ENCODE peak calls at places on chromosomes 13 and 19, in six cellular contexts. S, L, V, N, M and A are unnamed samples.

GRCh38 chr13:88068316-88068715 is 397.1 kb downstream of the SLITRK5 start:
- DNase-seq in M (no peak), L (no peak), S (peak; percentile 16), N (no peak), V (no peak), A (peak; percentile 67)

GRCh38 chr13:66501187-66501586 is 728.9 kb downstream of the PCDH9 start:
- DNase-seq in L (no peak), S (peak; percentile 87), V (no peak), N (no peak), M (no peak), A (peak; percentile 4)

GRCh38 chr13:90710355-90710754 is 637.1 kb upstream of the MIR17HG start:
- DNase-seq in S (no peak), V (no peak), N (no peak), L (no peak), M (no peak), A (no peak)

GRCh38 chr13:101942535-101943157 is 459.2 kb downstream of the FGF14 start:
- DNase-seq in L (no peak), N (no peak), S (no peak), V (no peak), M (no peak), A (no peak)

GRCh38 chr13:47039106-47039505 is 142.3 kb upstream of the HTR2A start:
- DNase-seq in M (no peak), S (peak; percentile 74), L (no peak), V (peak; percentile 63), N (no peak), A (peak; percentile 74)

GRCh38 chr13:40181203-40181845 is 485.1 kb downstream of the FOXO1 start:
- DNase-seq in M (no peak), V (peak; percentile 18), N (peak; percentile 26), S (peak; percentile 95), L (no peak), A (no peak)

GRCh38 chr19:53577968-53578367 is 40.0 kb downstream of the ZNF331 start:
- DNase-seq in S (no peak), N (no peak), V (no peak), M (no peak), L (no peak), A (no peak)

GRCh38 chr19:30719991-30720329 is 347.8 kb downstream of the ZNF536 start:
- DNase-seq in S (no peak), L (no peak), N (no peak), M (no peak), V (no peak), A (peak; percentile 20)

GRCh38 chr13:28161370-28161769 is 23.0 kb downstream of the PAN3 start:
- DNase-seq in N (no peak), M (peak; percentile 64), S (peak; percentile 45), V (no peak), L (no peak), A (peak; percentile 30)

GRCh38 chr19:46786236-46787039 is 2.0 kb downstream of the SLC1A5 start:
- DNase-seq in L (peak; percentile 82), V (peak; percentile 68), S (peak; percentile 65), M (no peak), N (no peak), A (peak; percentile 95)

GRCh38 chr13:59211636-59212035 is 952.1 kb downstream of the DIAPH3 start:
- DNase-seq in V (no peak), M (no peak), S (no peak), L (no peak), N (no peak), A (no peak)

GRCh38 chr13:39618546-39618945 is 15.6 kb upstream of the LHFPL6 start:
- DNase-seq in N (no peak), V (no peak), L (no peak), M (no peak), S (no peak), A (no peak)

GRCh38 chr13:75800545-75800944 is 164.4 kb downstream of the LMO7 start:
- DNase-seq in N (no peak), S (no peak), M (no peak), V (no peak), L (no peak), A (no peak)

GRCh38 chr13:110234532-110234931 is 72.4 kb downstream of the COL4A1 start:
- DNase-seq in M (no peak), S (no peak), V (no peak), L (no peak), N (no peak), A (no peak)

GRCh38 chr13:59755647-59756290 is 408.0 kb downstream of the DIAPH3 start:
- DNase-seq in M (no peak), V (no peak), S (no peak), N (no peak), L (no peak), A (no peak)

GRCh38 chr13:112202966-112203365 is 136.0 kb downstream of the SOX1 start:
- DNase-seq in M (no peak), S (no peak), V (no peak), L (no peak), N (no peak), A (no peak)

GRCh38 chr13:35684432-35684831 is 207.9 kb upstream of the MAB21L1 start:
- DNase-seq in M (no peak), S (no peak), N (no peak), L (no peak), V (no peak), A (no peak)

GRCh38 chr13:23695711-23696512 is 125.7 kb downstream of the TNFRSF19 start:
- DNase-seq in S (no peak), L (peak; percentile 8), V (no peak), M (no peak), N (no peak), A (no peak)

GRCh38 chr13:99982021-99982740 is 597 bp downstream of the ZIC2 start:
- DNase-seq in S (no peak), L (no peak), V (no peak), M (no peak), N (no peak), A (no peak)

GRCh38 chr13:51832471-51833152 is 12.4 kb downstream of the TMEM272 start:
- DNase-seq in V (peak; percentile 10), N (no peak), M (no peak), L (peak; percentile 83), S (peak; percentile 54), A (peak; percentile 35)

GRCh38 chr13:108961542-108962125 is 332.2 kb downstream of the MYO16 start:
- DNase-seq in S (peak; percentile 79), N (peak; percentile 37), L (peak; percentile 47), M (peak; percentile 20), V (peak; percentile 25), A (peak; percentile 69)

GRCh38 chr13:114264886-114265611 is 16.4 kb upstream of the UPF3A start:
- DNase-seq in M (no peak), V (peak; percentile 44), N (no peak), S (peak; percentile 43), L (no peak), A (peak; percentile 77)

DNA sequence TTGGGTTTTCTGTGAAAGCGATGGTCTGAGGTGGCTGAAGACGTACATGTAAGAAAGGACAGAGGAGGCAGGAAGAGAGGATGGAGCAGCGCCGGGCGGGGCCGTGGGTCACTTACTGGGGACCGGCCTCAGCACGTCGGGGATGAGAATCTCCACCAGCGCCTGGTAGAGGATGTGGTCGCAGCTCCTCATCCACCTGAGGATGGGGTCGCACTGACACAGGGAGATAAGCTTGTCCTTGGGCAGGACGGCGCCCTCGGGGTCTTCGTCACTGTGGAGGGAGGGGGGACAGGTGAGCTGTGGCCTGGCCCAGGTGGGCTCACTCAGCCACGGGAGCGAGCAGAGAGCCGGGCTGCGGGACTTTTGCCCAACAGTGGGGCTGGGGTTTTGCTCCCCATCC is 29.0 kb upstream of the RANBP3 start:
- DNase-seq in L (no peak), M (no peak), S (no peak), N (no peak), V (no peak), A (no peak)
- H3K4me3 ChIP-seq in L (no peak overlapping the region), M (no peak overlapping the region), S (no peak overlapping the region), N (no peak overlapping the region), V (no peak overlapping the region), A (no peak overlapping the region)

GRCh38 chr19:4911786-4912672 is 2.7 kb downstream of the UHRF1 start:
- DNase-seq in L (peak; percentile 75), S (peak; percentile 100), N (peak; percentile 100), M (no peak), V (peak; percentile 100), A (peak; percentile 100)

GRCh38 chr19:4913996-4914735 is 4.9 kb downstream of the UHRF1 start:
- DNase-seq in S (no peak), L (no peak), V (no peak), M (no peak), N (no peak), A (no peak)

GRCh38 chr19:4911314-4911713 is 2.0 kb downstream of the UHRF1 start:
- DNase-seq in N (no peak), L (peak; percentile 23), S (peak; percentile 48), M (no peak), V (no peak), A (peak; percentile 19)

GRCh38 chr19:4916292-4917082 is 7.2 kb downstream of the UHRF1 start:
- DNase-seq in V (no peak), L (no peak), N (no peak), M (no peak), S (no peak), A (no peak)

GRCh38 chr19:4914736-4915501 is 5.6 kb downstream of the UHRF1 start:
- DNase-seq in N (peak; percentile 89), S (peak; percentile 91), V (peak; percentile 45), L (no peak), M (no peak), A (peak; percentile 54)
- H3K4me3 ChIP-seq in N (peak overlapping the region; percentile 24), S (no peak overlapping the region), V (no peak overlapping the region), L (no peak overlapping the region), M (no peak overlapping the region), A (no peak overlapping the region)

DNA sequence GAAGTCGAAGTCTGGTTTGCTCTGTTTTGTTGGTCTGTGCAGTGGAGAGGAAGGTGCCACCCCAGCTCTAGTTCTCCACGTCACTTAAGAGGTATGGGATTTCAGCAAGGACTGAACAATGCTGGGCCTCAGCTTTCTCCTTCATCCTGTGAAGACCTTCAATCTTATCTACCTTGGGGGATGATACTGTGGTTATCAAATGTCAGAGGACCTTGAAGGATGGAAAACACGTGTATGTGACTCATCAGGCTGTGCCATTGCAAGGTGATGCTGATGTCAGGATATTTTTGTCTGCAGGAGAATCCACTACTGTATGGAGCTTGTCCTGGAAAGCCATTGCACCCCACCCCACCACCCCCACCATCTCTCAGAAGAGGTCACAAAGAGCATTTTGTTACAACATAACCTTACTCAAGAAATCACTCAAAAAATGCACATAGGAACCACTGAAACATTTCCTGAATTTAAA is 81.4 kb upstream of the UQCRFS1 start:
- DNase-seq in V (no peak), S (no peak), L (no peak), M (no peak), N (no peak), A (peak; percentile 53)
- H3K4me3 ChIP-seq in V (no peak overlapping the region), S (no peak overlapping the region), L (no peak overlapping the region), M (no peak overlapping the region), N (no peak overlapping the region), A (no peak overlapping the region)

GRCh38 chr19:45297674-45298073 is 25.0 kb downstream of the CKM start:
- DNase-seq in N (no peak), V (no peak), M (no peak), L (no peak), S (no peak), A (no peak)

GRCh38 chr19:45294291-45295029 is 28.2 kb downstream of the CKM start:
- DNase-seq in S (no peak), L (no peak), N (no peak), M (no peak), V (no peak), A (no peak)

GRCh38 chr19:45293682-45294081 is 29.0 kb downstream of the CKM start:
- DNase-seq in S (no peak), V (no peak), N (no peak), L (no peak), M (no peak), A (no peak)

GRCh38 chr19:45296365-45296764 is 26.3 kb downstream of the CKM start:
- DNase-seq in V (no peak), S (no peak), L (no peak), N (no peak), M (no peak), A (no peak)

GRCh38 chr19:45295873-45296272 is 26.8 kb downstream of the CKM start:
- DNase-seq in M (no peak), V (no peak), N (no peak), S (no peak), L (no peak), A (no peak)
- H3K4me3 ChIP-seq in M (no peak overlapping the region), V (no peak overlapping the region), N (no peak overlapping the region), S (no peak overlapping the region), L (no peak overlapping the region), A (no peak overlapping the region)